ENCODE peak calls at places on chromosome 1, in six cellular contexts. O is skeletal muscle cell, Z is K562, U is kidney, G is epithelial cell of esophagus, B is LNCaP clone FGC. V is an unnamed sample.

GRCh38 chr1:172823534-172823933 is 164.6 kb downstream of the FASLG start:
- DNase-seq in O (peak), B (no peak), U (no peak), Z (no peak), G (no peak), V (peak)

GRCh38 chr1:105204836-105205371 is 1455.2 kb downstream of the AMY1C start:
- DNase-seq in Z (no peak), U (no peak), O (no peak), G (no peak), B (no peak), V (no peak)

GRCh38 chr1:79603862-79604261 is 597.3 kb upstream of the ADGRL4 start:
- DNase-seq in B (no peak), O (peak), Z (no peak), G (peak), U (no peak), V (peak)

GRCh38 chr1:39690943-39691382 is 270 bp downstream of the HPCAL4 start:
- DNase-seq in U (no peak), Z (no peak), G (no peak), O (no peak), B (no peak), V (no peak)

GRCh38 chr1:151059342-151060240 is at the start of gene CDC42SE1:
- DNase-seq in Z (peak), G (peak), O (no peak), U (peak), B (no peak), V (peak)

GRCh38 chr1:86441581-86441980 is 17.6 kb downstream of the CLCA2 start:
- DNase-seq in B (no peak), O (no peak), Z (no peak), G (no peak), U (no peak), V (no peak)

GRCh38 chr1:21397813-21398188 is 42.1 kb upstream of the NBPF3 start:
- DNase-seq in Z (peak), G (no peak), B (no peak), O (no peak), U (no peak), V (no peak)

GRCh38 chr1:209805875-209806760 is at the start of gene IRF6:
- DNase-seq in G (peak), B (peak), Z (peak), O (no peak), U (peak), V (no peak)

GRCh38 chr1:234589854-234590620 is 19.9 kb downstream of the IRF2BP2 start:
- DNase-seq in Z (no peak), U (no peak), O (no peak), B (no peak), G (peak), V (no peak)

GRCh38 chr1:194297999-194298598 is 1111.7 kb upstream of the B3GALT2 start:
- DNase-seq in B (no peak), O (peak), U (no peak), Z (no peak), G (peak), V (no peak)

GRCh38 chr1:224565186-224565585 is 50.9 kb upstream of the CNIH3 start:
- DNase-seq in U (no peak), O (peak), B (no peak), G (peak), Z (peak), V (peak)

GRCh38 chr1:67429528-67430357 is 459 bp downstream of the SERBP1 start:
- DNase-seq in B (no peak), Z (peak), O (no peak), G (no peak), U (peak), V (no peak)

GRCh38 chr1:153773004-153773921 is 1.9 kb upstream of the SLC27A3 start:
- DNase-seq in B (no peak), U (peak), G (no peak), Z (no peak), O (no peak), V (no peak)

GRCh38 chr1:97008226-97008625 is 286.6 kb downstream of the PTBP2 start:
- DNase-seq in U (no peak), B (no peak), Z (no peak), G (no peak), O (no peak), V (no peak)

GRCh38 chr1:204560590-204560989 is 44.4 kb downstream of the MDM4 start:
- DNase-seq in G (peak), B (no peak), U (no peak), Z (no peak), O (no peak), V (no peak)

DNA sequence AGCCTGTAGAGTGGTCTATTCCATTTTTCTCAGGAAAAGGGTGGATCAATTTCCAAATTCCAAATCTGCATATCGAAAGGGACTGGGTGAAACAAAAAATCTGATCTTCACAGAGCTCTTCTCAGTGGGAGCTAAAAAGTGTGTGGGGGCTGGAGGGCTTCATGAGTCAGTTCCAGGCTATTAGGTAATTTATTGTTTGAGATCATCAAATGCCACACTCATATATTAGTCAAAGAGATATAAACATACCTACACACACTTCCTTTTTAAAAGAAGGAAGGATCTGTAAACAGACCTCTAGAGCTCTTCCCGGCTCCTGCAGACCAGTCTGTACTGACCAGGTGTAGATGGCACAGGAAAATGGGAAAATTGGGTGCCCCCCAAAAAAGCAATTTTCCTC is 175.4 kb downstream of the ZBTB18 start:
- DNase-seq in U (no peak), O (no peak), Z (no peak), G (peak), B (no peak), V (no peak)
- H3K4me3 ChIP-seq in U (no peak), O (no peak), Z (no peak), G (no peak), B (no peak), V (no peak)

GRCh38 chr1:18926315-18927081 is 24.1 kb upstream of the ALDH4A1 start:
- DNase-seq in Z (peak), O (peak), G (peak), B (no peak), U (peak), V (no peak)

GRCh38 chr1:18928406-18928805 is 26.1 kb upstream of the ALDH4A1 start:
- DNase-seq in O (no peak), B (no peak), Z (no peak), U (no peak), G (no peak), V (no peak)

GRCh38 chr1:18928985-18929384 is 26.6 kb upstream of the ALDH4A1 start:
- DNase-seq in B (no peak), Z (no peak), G (no peak), O (no peak), U (peak), V (no peak)

GRCh38 chr1:18927654-18928272 is 25.4 kb upstream of the ALDH4A1 start:
- DNase-seq in B (no peak), O (no peak), G (peak), Z (no peak), U (peak), V (no peak)

DNA sequence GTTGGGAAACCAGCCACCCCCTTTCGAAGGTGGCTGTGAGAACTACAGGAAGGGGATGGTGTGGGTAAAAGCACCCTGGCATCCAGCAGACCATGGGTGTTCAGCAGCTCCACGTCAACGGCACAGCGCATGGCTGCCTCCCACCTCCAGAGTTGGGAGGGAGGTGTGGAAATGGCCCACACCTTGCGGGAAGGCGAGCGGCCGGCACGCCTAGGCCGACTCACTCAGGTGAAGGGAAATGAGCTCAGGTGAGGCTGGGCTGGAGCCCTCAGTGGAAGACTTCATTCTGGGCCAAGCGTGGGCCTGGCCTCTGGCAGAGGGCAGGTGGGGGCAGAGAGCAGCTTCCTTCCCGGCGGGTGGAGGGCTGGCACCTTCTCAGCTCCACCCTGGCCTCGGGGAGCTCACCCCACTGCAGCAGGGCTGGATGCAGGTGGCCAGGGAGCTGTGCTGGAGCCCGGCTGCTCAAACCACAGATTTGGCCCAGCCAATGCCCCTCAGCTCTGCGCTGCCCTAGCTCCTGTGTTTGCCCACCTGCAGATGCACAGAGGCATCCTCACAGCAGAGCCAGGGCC is 24.8 kb upstream of the ALDH4A1 start:
- DNase-seq in O (no peak), B (no peak), Z (no peak), G (peak), U (peak), V (no peak)
- H3K4me3 ChIP-seq in O (no peak), B (no peak), Z (no peak), G (no peak), U (no peak), V (peak)

GRCh38 chr1:187987236-187987776 is 1158.6 kb downstream of the PLA2G4A start:
- DNase-seq in B (no peak), O (no peak), U (no peak), G (peak), Z (peak), V (no peak)
- H3K4me3 ChIP-seq in B (no peak), O (no peak), U (no peak), G (no peak), Z (no peak), V (no peak)

GRCh38 chr1:32247983-32248889 is 1.2 kb downstream of the FAM167B start:
- DNase-seq in G (peak), Z (peak), O (no peak), B (no peak), U (peak), V (no peak)
- H3K4me3 ChIP-seq in G (no peak), Z (no peak), O (no peak), B (no peak), U (no peak), V (no peak)

GRCh38 chr1:112704511-112704907 is 2.4 kb downstream of the RHOC start:
- DNase-seq in B (no peak), G (no peak), Z (no peak), U (no peak), O (no peak), V (no peak)
- H3K4me3 ChIP-seq in B (peak), G (peak), Z (peak), U (peak), O (peak), V (peak)

GRCh38 chr1:32869844-32870614 is 683 bp downstream of the FNDC5 start:
- DNase-seq in G (no peak), B (no peak), Z (no peak), O (no peak), U (no peak), V (no peak)

GRCh38 chr1:32873484-32873883 is 2.8 kb upstream of the FNDC5 start:
- DNase-seq in G (no peak), U (no peak), O (no peak), Z (no peak), B (no peak), V (no peak)

GRCh38 chr1:32870615-32871363 is at the start of gene FNDC5:
- DNase-seq in O (no peak), B (no peak), U (no peak), Z (peak), G (no peak), V (no peak)

GRCh38 chr1:32871364-32872188 is 864 bp upstream of the FNDC5 start:
- DNase-seq in G (no peak), O (no peak), Z (peak), U (no peak), B (no peak), V (no peak)

DNA sequence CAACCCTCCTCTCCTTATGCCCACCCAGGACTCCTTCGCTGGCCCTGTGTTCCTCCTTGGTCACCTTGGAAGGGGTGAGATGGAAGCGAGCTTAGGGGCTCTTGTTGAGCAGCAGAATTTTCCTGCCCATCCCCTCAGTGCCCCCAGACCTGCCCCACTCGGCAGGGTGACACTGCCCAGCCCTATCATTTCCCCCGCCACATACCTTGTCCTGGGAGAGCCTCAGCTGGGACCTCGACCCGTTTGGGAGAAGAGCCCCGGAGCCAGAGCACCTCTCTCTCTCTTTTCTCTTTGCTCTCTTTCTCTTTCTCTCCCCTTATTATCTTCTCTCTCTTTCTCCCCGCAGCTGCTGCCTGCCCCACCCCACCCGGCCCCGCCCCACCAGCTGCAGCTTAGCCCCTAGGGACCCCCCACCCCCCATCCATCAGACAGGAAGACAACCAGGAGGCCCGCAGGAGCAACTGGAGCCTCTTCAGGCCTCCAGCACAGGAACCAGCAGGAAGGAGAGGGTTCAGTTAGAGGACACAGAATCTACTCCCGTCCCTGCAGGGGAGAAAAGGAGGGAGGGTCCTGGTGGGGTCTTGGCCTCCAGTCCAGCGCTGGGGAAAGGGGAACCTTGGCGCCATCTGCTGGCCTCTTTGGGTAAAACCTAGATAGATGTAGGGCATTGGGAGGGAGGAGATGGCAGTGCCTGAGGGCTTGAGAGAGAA is 1.6 kb upstream of the FNDC5 start:
- DNase-seq in O (peak), G (peak), Z (peak), U (no peak), B (no peak), V (no peak)
- H3K4me3 ChIP-seq in O (peak), G (no peak), Z (no peak), U (no peak), B (no peak), V (no peak)

DNA sequence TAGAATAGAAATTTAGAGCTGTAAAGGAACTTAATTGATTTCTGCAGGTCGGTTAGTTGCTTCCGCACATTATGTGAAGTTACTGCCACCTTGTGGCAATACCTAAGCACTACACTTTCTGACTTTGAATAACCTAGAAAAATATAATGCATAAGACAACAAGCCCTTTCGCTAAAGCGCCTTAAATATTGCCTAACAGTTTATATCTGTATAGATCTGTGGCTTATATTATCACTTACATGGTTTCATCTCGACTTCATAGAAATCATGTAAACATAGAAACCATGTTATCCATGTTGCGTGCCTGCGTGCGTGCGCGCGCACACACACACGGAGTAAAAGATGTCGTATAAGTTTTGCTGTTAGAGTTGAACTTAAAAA is 10.9 kb upstream of the IFI16 start:
- DNase-seq in G (peak), B (peak), Z (peak), O (no peak), U (peak), V (no peak)
- H3K4me3 ChIP-seq in G (peak), B (no peak), Z (no peak), O (peak), U (peak), V (peak)

GRCh38 chr1:93907718-93908117 is 1.5 kb downstream of the GCLM start:
- DNase-seq in U (no peak), O (peak), G (peak), B (no peak), Z (peak), V (no peak)
- H3K4me3 ChIP-seq in U (peak), O (peak), G (no peak), B (peak), Z (peak), V (peak)